ENCODE peak calls at places on chromosomes 11 and 22, in seven cellular contexts. H is H1, K is K562, P is HCT116, M is GM12878, G is HepG2, C is SK-N-SH. X is an unnamed sample.

GRCh38 chr11:97965849-97966646 is 1054.7 kb upstream of the CNTN5 start:
- DNase-seq in H (no peak), K (no peak), P (no peak), M (no peak), G (no peak), C (no peak), X (no peak)

GRCh38 chr11:86360775-86361395 is 13.8 kb upstream of the CCDC81 start:
- DNase-seq in H (no peak), K (no peak), P (peak; percentile 23), M (no peak), G (peak; percentile 6), C (no peak), X (peak; percentile 65)

GRCh38 chr11:36037031-36037430 is 93.2 kb downstream of the LDLRAD3 start:
- DNase-seq in H (no peak), K (no peak), P (no peak), M (no peak), G (no peak), C (no peak), X (no peak)

GRCh38 chr22:37485006-37485713 is 1.0 kb downstream of the MFNG start:
- DNase-seq in H (no peak), K (no peak), P (no peak), M (no peak), G (no peak), C (no peak), X (no peak)

GRCh38 chr11:86103808-86104207 is 34.9 kb upstream of the PICALM start:
- DNase-seq in H (no peak), K (no peak), P (no peak), M (no peak), G (no peak), C (no peak), X (no peak)

GRCh38 chr11:65814131-65814959 is 19.4 kb upstream of the SNX32 start:
- DNase-seq in H (no peak), K (no peak), P (no peak), M (no peak), G (no peak), C (no peak), X (no peak)

GRCh38 chr22:46085831-46086576 is 64.3 kb upstream of the PPARA start:
- DNase-seq in H (no peak), K (peak; percentile 92), P (peak; percentile 69), M (no peak), G (no peak), C (no peak), X (no peak)

GRCh38 chr11:117837791-117838190 is 13.2 kb upstream of the FXYD2 start:
- DNase-seq in H (no peak), K (no peak), P (no peak), M (no peak), G (no peak), C (no peak), X (no peak)

GRCh38 chr11:72738199-72739141 is 13.7 kb downstream of the ARAP1 start:
- DNase-seq in H (no peak), K (peak; percentile 45), P (no peak), M (no peak), G (no peak), C (no peak), X (no peak)

GRCh38 chr11:128512478-128513127 is 74.8 kb downstream of the ETS1 start:
- DNase-seq in H (no peak), K (no peak), P (no peak), M (no peak), G (no peak), C (no peak), X (no peak)

GRCh38 chr11:60345489-60345888 is 18.4 kb downstream of the MS4A6E start:
- DNase-seq in H (peak; percentile 17), K (no peak), P (peak; percentile 21), M (no peak), G (peak; percentile 8), C (no peak), X (peak; percentile 63)

GRCh38 chr11:60347084-60347797 is 20.2 kb downstream of the MS4A6E start:
- DNase-seq in H (no peak), K (no peak), P (no peak), M (no peak), G (no peak), C (no peak), X (no peak)

GRCh38 chr11:60348116-60348515 is 21.1 kb downstream of the MS4A6E start:
- DNase-seq in H (no peak), K (no peak), P (no peak), M (no peak), G (no peak), C (no peak), X (peak; percentile 58)

GRCh38 chr11:60344146-60344545 is 17.1 kb downstream of the MS4A6E start:
- DNase-seq in H (no peak), K (no peak), P (no peak), M (no peak), G (no peak), C (no peak), X (no peak)

DNA sequence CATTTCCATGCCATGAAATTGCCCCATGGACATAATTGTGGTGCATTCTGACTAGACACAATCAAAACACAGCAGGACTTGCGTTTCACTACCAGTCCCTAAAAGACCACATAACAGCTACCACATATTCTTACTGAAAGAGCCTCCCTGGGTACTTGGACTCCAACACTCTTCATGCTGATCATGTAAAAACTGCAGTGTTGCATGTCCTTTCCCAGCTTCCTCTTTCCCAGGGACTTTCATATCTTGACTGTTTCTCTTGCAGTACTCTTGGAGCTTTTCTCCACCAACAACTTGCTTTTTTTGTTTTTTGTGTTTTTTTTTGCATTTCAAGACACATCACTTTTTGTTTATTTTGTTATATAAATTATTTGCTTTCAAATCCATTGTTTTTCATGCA is 22.9 kb downstream of the MS4A6E start:
- DNase-seq in H (no peak), K (no peak), P (no peak), M (no peak), G (no peak), C (no peak), X (no peak)
- TF ChIP-seq JUND in H (no peak), K (no peak), P (no peak), M (no peak), G (no peak), C (no peak), X (no peak)

GRCh38 chr11:113774174-113774503 is 647 bp upstream of the ZW10 start:
- DNase-seq in H (no peak), K (no peak), P (no peak), M (no peak), G (no peak), C (no peak), X (no peak)

GRCh38 chr11:113782134-113782533 is 2.5 kb downstream of the CLDN25 start:
- DNase-seq in H (no peak), K (no peak), P (no peak), M (no peak), G (no peak), C (no peak), X (peak; percentile 78)

GRCh38 chr11:113781682-113782081 is 2.1 kb downstream of the CLDN25 start:
- DNase-seq in H (no peak), K (no peak), P (no peak), M (no peak), G (no peak), C (no peak), X (no peak)

GRCh38 chr11:113779496-113779895 is at the start of gene CLDN25:
- DNase-seq in H (no peak), K (no peak), P (no peak), M (no peak), G (no peak), C (no peak), X (no peak)

DNA sequence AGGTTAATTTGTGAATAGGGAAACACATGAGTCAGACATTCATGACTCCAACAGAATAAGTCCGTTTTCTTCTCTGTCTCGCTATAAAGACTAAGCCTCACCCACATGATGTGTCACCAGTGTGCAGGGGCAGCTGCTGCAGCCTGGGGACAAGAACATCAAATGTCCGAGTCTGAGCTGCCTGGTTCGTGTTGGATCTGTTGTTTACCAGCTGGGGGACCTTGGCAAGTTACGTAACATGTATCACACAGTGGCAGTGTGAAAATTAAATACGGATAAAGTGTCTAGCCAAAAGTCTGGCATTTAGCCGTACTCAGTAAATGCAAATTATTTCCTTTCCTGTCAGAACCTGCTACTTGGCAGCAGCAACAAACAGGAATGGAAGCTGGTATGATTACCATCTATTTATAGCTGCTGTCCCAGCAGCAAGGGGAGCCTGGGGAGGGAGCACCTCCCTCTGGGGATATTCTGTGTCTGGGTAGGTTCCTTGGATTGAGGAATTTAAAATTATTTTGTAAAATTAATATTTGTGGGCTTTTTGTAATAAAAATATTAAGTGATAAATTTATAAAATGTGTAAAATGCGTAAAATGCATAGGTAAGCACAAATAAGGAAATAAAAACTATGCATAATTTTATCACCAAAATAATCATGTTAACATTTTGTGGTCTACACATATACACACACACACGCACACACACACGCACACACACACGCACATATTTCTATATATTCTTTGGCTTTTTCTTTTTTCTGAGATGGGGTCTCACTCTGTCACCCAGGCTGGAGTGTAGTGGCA is 1.3 kb upstream of the CLDN25 start:
- DNase-seq in H (no peak), K (no peak), P (no peak), M (no peak), G (peak; percentile 40), C (peak; percentile 58), X (peak; percentile 91)
- TF ChIP-seq JUND in H (no peak), K (no peak), P (no peak), M (no peak), G (no peak), C (no peak), X (no peak)

DNA sequence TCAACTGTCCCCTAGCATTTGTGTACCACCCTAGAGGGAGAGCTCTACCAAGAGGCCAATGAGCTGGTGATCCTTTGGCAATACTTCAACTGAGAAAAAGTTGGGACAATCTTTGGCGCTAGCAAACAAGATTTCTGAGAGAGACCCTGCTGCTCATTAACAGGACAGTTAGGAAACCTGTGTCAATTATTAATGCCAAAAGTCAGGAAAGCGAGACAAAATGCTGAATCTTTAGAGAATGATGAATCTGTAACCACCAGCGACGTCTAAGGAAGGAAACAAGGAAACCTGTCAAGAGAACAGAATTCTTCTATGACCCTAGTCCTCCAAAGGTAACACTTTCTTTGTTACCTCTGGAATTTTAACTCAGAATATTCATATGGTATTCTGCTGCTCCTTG is 19.9 kb downstream of the LARGE2 start:
- DNase-seq in H (no peak), K (no peak), P (no peak), M (no peak), G (no peak), C (no peak), X (no peak)
- TF ChIP-seq JUND in H (no peak), K (no peak), P (no peak), M (no peak), G (no peak), C (no peak), X (no peak)

DNA sequence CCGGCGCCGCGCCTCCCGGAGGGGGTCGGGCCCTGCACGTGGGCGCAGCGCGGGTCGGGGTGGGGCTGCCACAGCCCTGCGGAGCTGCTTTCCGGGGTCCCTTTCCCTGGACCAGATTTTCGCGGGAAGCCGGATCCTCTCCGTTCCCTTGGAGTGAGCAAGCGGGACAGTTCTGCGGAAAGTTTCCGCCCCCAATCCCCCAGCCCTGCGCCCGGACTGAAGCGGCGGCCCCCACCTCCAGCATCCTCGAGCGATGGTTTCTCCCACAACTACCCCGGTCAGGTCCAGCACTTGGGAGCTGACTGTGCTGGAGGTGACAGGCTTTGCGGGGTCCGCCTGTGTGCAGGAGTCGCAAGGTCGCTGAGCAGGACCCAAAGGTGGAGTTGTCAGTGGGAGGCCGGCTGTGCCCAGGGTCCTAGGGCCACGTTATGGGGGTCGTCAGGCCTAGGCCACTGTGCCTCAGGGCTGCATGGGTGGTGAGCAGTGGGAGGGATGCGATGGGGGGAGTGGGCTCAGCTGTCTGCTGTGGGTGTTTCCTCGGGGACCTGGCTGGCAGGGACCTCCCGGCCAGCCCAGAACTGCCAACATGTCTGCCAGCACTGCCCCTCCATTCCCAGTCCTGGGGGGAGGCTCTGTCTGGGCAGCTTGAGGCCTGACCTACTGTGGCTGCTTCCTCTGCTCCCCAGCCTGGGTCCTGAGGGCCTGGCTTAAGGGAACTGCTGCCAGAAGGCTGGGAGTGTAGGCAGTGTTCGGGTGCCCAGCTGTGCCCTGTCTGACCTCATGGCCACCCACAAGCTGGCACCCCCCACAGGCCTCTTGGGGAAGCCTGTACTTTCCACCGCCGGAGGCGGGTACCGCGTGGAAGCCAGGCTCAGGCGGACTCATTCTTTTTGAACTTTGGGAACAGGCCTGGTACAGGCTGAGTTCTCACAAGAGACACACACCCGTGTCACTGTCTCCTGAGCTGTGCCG is 726 bp downstream of the ST3GAL4 start:
- DNase-seq in H (no peak), K (no peak), P (no peak), M (no peak), G (peak; percentile 21), C (peak; percentile 58), X (peak; percentile 77)
- TF ChIP-seq JUND in H (no peak), K (no peak), P (no peak), M (no peak), G (no peak), C (no peak), X (no peak)

X was measured in T47D.